ENCODE peak calls at places on chromosomes 2 and 18, in seven cellular contexts. F is dorsolateral prefrontal cortex, R is body of pancreas, X is fibroblast of the aortic adventitia, M is kidney, C is cardiac muscle cell, I is pancreas. T is an unnamed sample.

GRCh38 chr18:61851940-61852451 is 40.8 kb downstream of the RNF152 start:
- DNase-seq in F (no peak), R (no peak), X (peak), M (no peak), C (peak), I (no peak), T (no peak)

GRCh38 chr2:146124741-146125140 is 1604.8 kb upstream of the ZEB2 start:
- DNase-seq in F (no peak), R (no peak), X (peak), M (no peak), C (peak), I (no peak), T (no peak)

GRCh38 chr18:64134044-64134757 is 14.7 kb downstream of the LINC00305 start:
- DNase-seq in F (no peak), R (no peak), X (no peak), M (no peak), C (no peak), I (no peak), T (no peak)

GRCh38 chr2:212538156-212539144 is at the start of gene ERBB4:
- DNase-seq in F (peak), R (peak), X (no peak), M (peak), C (peak), I (peak), T (peak)

GRCh38 chr2:222651721-222652420 is 4.0 kb downstream of the FARSB start:
- DNase-seq in F (no peak), R (no peak), X (no peak), M (no peak), C (no peak), I (no peak), T (no peak)

GRCh38 chr2:147450661-147451060 is 394.2 kb upstream of the ACVR2A start:
- DNase-seq in F (no peak), R (no peak), X (no peak), M (no peak), C (no peak), I (no peak), T (no peak)

GRCh38 chr18:3279201-3280185 is 17.6 kb downstream of the MYL12B start:
- DNase-seq in F (no peak), R (no peak), X (no peak), M (no peak), C (no peak), I (no peak), T (no peak)

GRCh38 chr2:27792759-27793158 is 21.2 kb downstream of the MRPL33 start:
- DNase-seq in F (no peak), R (no peak), X (peak), M (no peak), C (peak), I (no peak), T (no peak)

GRCh38 chr2:234555616-234556249 is 58.9 kb upstream of the ARL4C start:
- DNase-seq in F (no peak), R (peak), X (no peak), M (no peak), C (no peak), I (no peak), T (no peak)

GRCh38 chr18:79856119-79857080 is 58.7 kb downstream of the KCNG2 start:
- DNase-seq in F (no peak), R (peak), X (peak), M (no peak), C (peak), I (no peak), T (peak)

GRCh38 chr18:55142413-55142812 is 183.2 kb upstream of the CCDC68 start:
- DNase-seq in F (no peak), R (no peak), X (no peak), M (no peak), C (no peak), I (no peak), T (no peak)

GRCh38 chr18:23883277-23883790 is 131.2 kb upstream of the TTC39C start:
- DNase-seq in F (no peak), R (no peak), X (no peak), M (no peak), C (no peak), I (no peak), T (no peak)

GRCh38 chr2:75675908-75676307 is 29.3 kb downstream of the MRPL19 start:
- DNase-seq in F (no peak), R (no peak), X (no peak), M (no peak), C (no peak), I (no peak), T (no peak)

GRCh38 chr18:657311-657997 is at the start of gene TYMS:
- DNase-seq in F (no peak), R (peak), X (peak), M (peak), C (peak), I (peak), T (peak)

GRCh38 chr2:15875969-15876705 is 64.2 kb upstream of the MYCN start:
- DNase-seq in F (no peak), R (no peak), X (no peak), M (no peak), C (no peak), I (no peak), T (no peak)

GRCh38 chr2:198883604-198884003 is 574.1 kb downstream of the SATB2 start:
- DNase-seq in F (no peak), R (no peak), X (no peak), M (no peak), C (no peak), I (no peak), T (no peak)

GRCh38 chr2:137199751-137200150 is 434.4 kb downstream of the THSD7B start:
- DNase-seq in F (no peak), R (no peak), X (no peak), M (no peak), C (no peak), I (no peak), T (no peak)

GRCh38 chr2:73281244-73281643 is 3.0 kb downstream of the FBXO41 start:
- DNase-seq in F (no peak), R (no peak), X (no peak), M (no peak), C (no peak), I (no peak), T (no peak)

GRCh38 chr2:15112216-15112615 is 448.9 kb downstream of the NBAS start:
- DNase-seq in F (no peak), R (no peak), X (peak), M (no peak), C (peak), I (no peak), T (no peak)

GRCh38 chr18:43893001-43893637 is 615.8 kb upstream of the SYT4 start:
- DNase-seq in F (no peak), R (peak), X (peak), M (no peak), C (peak), I (no peak), T (no peak)

GRCh38 chr2:43855292-43855691 is 16.5 kb downstream of the ABCG8 start:
- DNase-seq in F (no peak), R (no peak), X (no peak), M (no peak), C (no peak), I (no peak), T (no peak)

GRCh38 chr18:49476664-49477411 is 10.2 kb downstream of the C18orf32 start:
- DNase-seq in F (no peak), R (peak), X (peak), M (no peak), C (peak), I (no peak), T (no peak)

GRCh38 chr18:59606193-59607175 is 90.7 kb downstream of the CCBE1 start:
- DNase-seq in F (no peak), R (no peak), X (no peak), M (no peak), C (peak), I (no peak), T (no peak)

GRCh38 chr2:54708584-54709340 is 14.7 kb upstream of the EML6 start:
- DNase-seq in F (peak), R (peak), X (no peak), M (peak), C (peak), I (peak), T (peak)

GRCh38 chr2:116510117-116510671 is 1304.3 kb upstream of the DDX18 start:
- DNase-seq in F (no peak), R (no peak), X (no peak), M (no peak), C (peak), I (no peak), T (no peak)

GRCh38 chr2:62931536-62931935 is 119.1 kb upstream of the OTX1 start:
- DNase-seq in F (no peak), R (no peak), X (no peak), M (no peak), C (no peak), I (no peak), T (no peak)

GRCh38 chr2:222271854-222272253 is 26.9 kb downstream of the PAX3 start:
- DNase-seq in F (no peak), R (no peak), X (no peak), M (no peak), C (no peak), I (no peak), T (no peak)

GRCh38 chr2:79860233-79861058 is 347.6 kb downstream of the CTNNA2 start:
- DNase-seq in F (no peak), R (peak), X (peak), M (no peak), C (no peak), I (no peak), T (no peak)

GRCh38 chr2:49288902-49289680 is 134.8 kb upstream of the FSHR start:
- DNase-seq in F (no peak), R (no peak), X (no peak), M (no peak), C (peak), I (no peak), T (no peak)

GRCh38 chr2:208285853-208286252 is 19.8 kb downstream of the PIKFYVE start:
- DNase-seq in F (no peak), R (no peak), X (no peak), M (no peak), C (no peak), I (no peak), T (no peak)

GRCh38 chr2:128332091-128332634 is 13.5 kb upstream of the HS6ST1 start:
- DNase-seq in F (no peak), R (no peak), X (no peak), M (no peak), C (no peak), I (no peak), T (no peak)
- H3K4me3 ChIP-seq in F (no peak), R (no peak), X (no peak), M (no peak), C (no peak), I (no peak), T (no peak)

DNA sequence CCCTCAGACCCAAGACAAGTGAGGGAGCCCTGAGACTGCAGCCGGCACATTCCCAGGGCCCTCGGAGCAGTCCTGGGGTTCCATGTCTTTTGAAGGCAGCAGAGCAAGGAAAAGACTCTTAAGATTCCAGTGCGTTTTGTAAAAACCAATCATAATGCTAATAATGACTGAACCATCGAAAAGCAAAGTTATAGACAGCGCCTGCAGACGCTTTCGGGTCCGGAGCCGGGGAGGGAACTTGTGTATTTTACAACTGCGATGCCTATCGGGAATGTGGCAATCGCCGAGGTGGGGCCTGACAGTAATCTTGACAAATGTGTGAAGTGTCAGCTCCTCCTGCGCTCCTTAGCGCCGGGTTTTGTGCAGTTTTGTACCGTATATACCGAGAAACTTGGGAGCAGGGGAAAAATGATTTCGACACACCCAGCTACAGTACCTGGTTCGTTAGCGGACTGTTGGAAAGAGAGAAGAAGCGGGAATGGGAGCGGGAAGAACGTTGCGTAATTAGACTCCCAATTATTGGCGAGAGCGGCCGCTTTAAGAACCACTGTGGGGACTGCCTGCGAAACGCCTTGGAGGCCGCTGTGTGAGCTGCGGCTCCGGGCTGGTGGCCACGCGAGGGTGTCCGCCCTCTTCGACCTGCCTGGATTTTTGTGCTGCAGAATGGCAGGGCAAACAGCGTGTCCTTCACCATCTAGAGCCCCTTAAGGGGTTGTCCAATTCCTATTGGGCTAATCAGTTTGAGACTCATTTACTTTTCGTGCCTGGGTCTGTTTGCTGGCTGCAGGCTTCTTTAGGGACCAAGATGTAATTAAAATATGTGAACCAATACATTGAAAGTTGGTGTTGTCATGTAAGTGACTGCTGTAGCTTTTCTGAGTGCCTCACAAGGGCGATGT is 2.4 kb downstream of the EPAS1 start:
- DNase-seq in F (peak), R (peak), X (peak), M (peak), C (peak), I (peak), T (peak)
- TF ChIP-seq CTCF in F (no peak), R (no peak), X (peak), M (no peak), C (no peak), I (no peak), T (no peak)

DNA sequence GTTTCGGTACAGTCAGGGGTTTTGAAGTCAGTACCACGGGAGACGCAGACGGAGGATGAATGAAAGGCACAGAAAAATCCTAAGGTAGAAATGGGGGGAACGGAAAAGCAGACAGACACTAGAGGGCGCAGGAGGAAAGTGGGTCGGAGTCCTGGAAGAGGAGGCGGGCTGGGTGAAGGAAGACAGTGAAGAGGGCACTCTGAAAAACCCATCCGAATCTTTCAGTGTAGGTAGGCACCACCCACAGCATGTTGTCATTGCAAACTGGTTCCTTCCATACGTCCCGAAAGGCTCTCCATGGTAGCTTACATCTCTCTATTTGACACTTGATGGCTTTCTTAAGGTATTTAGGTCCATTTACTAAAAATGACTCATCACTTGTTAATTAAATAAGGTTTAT is 18.5 kb upstream of the ZNF236 start:
- DNase-seq in F (peak), R (peak), X (peak), M (no peak), C (peak), I (no peak), T (peak)
- H3K4me3 ChIP-seq in F (no peak), R (no peak), X (no peak), M (no peak), C (no peak), I (no peak), T (no peak)

DNA sequence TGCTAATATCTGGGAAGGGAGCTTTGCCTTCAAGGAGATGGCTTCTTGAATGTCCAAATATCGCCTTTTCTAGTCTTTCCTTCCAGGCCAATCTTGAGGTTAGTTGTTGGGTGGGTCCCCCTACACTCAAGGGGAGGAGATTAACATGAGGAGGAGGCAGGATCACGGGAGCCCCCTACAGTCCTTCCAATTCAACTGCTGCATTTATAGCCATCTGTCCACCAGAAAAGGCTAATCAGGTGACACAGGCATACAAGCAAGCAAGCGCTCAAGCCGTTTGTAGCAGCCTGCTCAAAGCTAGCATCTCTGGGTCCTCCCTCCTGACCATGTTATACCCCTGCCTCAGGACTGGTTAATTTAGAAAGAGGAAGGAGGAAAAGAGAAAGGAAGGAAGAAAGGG is 87.6 kb downstream of the MRPS9 start:
- DNase-seq in F (no peak), R (no peak), X (no peak), M (no peak), C (no peak), I (no peak), T (no peak)
- TF ChIP-seq CTCF in F (no peak), R (no peak), X (peak), M (no peak), C (peak), I (no peak), T (no peak)

GRCh38 chr2:10449481-10449831 is 1.3 kb upstream of the ODC1 start:
- DNase-seq in F (no peak), R (no peak), X (no peak), M (no peak), C (no peak), I (no peak), T (no peak)
- H3K4me3 ChIP-seq in F (peak), R (no peak), X (peak), M (peak), C (peak), I (no peak), T (peak)

GRCh38 chr2:237354930-237355329 is 59.0 kb downstream of the COL6A3 start:
- DNase-seq in F (no peak), R (no peak), X (peak), M (no peak), C (peak), I (no peak), T (no peak)
- TF ChIP-seq CTCF in F (no peak), R (no peak), X (peak), M (no peak), C (no peak), I (no peak), T (no peak)

GRCh38 chr2:219823566-219823965 is 196.1 kb downstream of the SLC4A3 start:
- DNase-seq in F (no peak), R (no peak), X (no peak), M (no peak), C (no peak), I (no peak), T (no peak)
- H3K4me3 ChIP-seq in F (no peak), R (no peak), X (no peak), M (no peak), C (no peak), I (no peak), T (no peak)

GRCh38 chr2:11391941-11392266 is 47.5 kb upstream of the ROCK2 start:
- DNase-seq in F (no peak), R (no peak), X (no peak), M (no peak), C (no peak), I (no peak), T (no peak)

GRCh38 chr2:11396690-11396985 is 52.2 kb upstream of the ROCK2 start:
- DNase-seq in F (no peak), R (no peak), X (no peak), M (no peak), C (no peak), I (no peak), T (no peak)

GRCh38 chr2:11395389-11395788 is 51.0 kb upstream of the ROCK2 start:
- DNase-seq in F (peak), R (no peak), X (no peak), M (no peak), C (no peak), I (no peak), T (no peak)

GRCh38 chr2:11395971-11396689 is 51.7 kb upstream of the ROCK2 start:
- DNase-seq in F (peak), R (no peak), X (no peak), M (no peak), C (no peak), I (no peak), T (no peak)

GRCh38 chr2:11393711-11394236 is 49.3 kb upstream of the ROCK2 start:
- DNase-seq in F (no peak), R (no peak), X (peak), M (no peak), C (peak), I (no peak), T (no peak)
- TF ChIP-seq CTCF in F (no peak), R (no peak), X (no peak), M (no peak), C (no peak), I (no peak), T (no peak)

T was measured in upper lobe of left lung.